ENCODE peak calls at places on chromosomes 13 and 19, in eight cellular contexts. G is progenitor cell of endocrine pancreas, M is GOT3, N is hypothalamus, R is HepG2, S is aorta, Q is NCI-H446 treated with DMSO at 0.1 percent for 48 hours, B is right lobe of liver. D is an unnamed sample.
A peak's percentile ranks its signal among the peaks of the same experiment; 100 is the strongest.

GRCh38 chr19:39974377-39975155 is 3.6 kb downstream of the PSMC4 start:
- DNase-seq in G (no peak), M (no peak), N (no peak), R (no peak), S (no peak), Q (no peak), B (no peak), D (no peak)

GRCh38 chr19:34662919-34663318 is 14.0 kb downstream of the SCGB2B2 start:
- DNase-seq in G (no peak), M (no peak), N (no peak), R (peak; percentile 51), S (no peak), Q (peak; percentile 15), B (no peak), D (no peak)

GRCh38 chr19:10514211-10515145 is 2.8 kb downstream of the S1PR5 start:
- DNase-seq in G (no peak), M (no peak), N (no peak), R (no peak), S (no peak), Q (no peak), B (no peak), D (no peak)

GRCh38 chr19:32719611-32720059 is at the start of gene TDRD12:
- DNase-seq in G (no peak), M (no peak), N (no peak), R (no peak), S (no peak), Q (no peak), B (no peak), D (no peak)

GRCh38 chr13:75170321-75170720 is 311.6 kb downstream of the TBC1D4 start:
- DNase-seq in G (no peak), M (no peak), N (peak; percentile 11), R (no peak), S (no peak), Q (no peak), B (no peak), D (no peak)

GRCh38 chr19:10984166-10984735 is 23.4 kb downstream of the SMARCA4 start:
- DNase-seq in G (no peak), M (no peak), N (no peak), R (no peak), S (no peak), Q (no peak), B (no peak), D (no peak)

GRCh38 chr13:60267498-60268202 is 103.9 kb upstream of the DIAPH3 start:
- DNase-seq in G (no peak), M (no peak), N (no peak), R (no peak), S (no peak), Q (no peak), B (no peak), D (peak; percentile 9)

GRCh38 chr19:54616840-54617560 is 13.3 kb upstream of the LILRB1 start:
- DNase-seq in G (no peak), M (no peak), N (no peak), R (no peak), S (no peak), Q (no peak), B (no peak), D (no peak)

GRCh38 chr13:99250977-99251825 is 7.0 kb downstream of the GPR18 start:
- DNase-seq in G (no peak), M (no peak), N (no peak), R (no peak), S (no peak), Q (no peak), B (no peak), D (no peak)

GRCh38 chr13:33213024-33213795 is 72.3 kb downstream of the STARD13 start:
- DNase-seq in G (no peak), M (no peak), N (no peak), R (peak; percentile 46), S (no peak), Q (peak; percentile 26), B (no peak), D (no peak)

GRCh38 chr13:43346427-43346826 is 323.0 kb downstream of the DNAJC15 start:
- DNase-seq in G (no peak), M (no peak), N (no peak), R (no peak), S (no peak), Q (no peak), B (no peak), D (peak; percentile 45)

GRCh38 chr13:77919351-77920294 is 992 bp upstream of the EDNRB start:
- DNase-seq in G (no peak), M (no peak), N (peak; percentile 46), R (no peak), S (peak; percentile 76), Q (no peak), B (peak; percentile 46), D (peak; percentile 69)

GRCh38 chr19:49465371-49465770 is 8.6 kb upstream of the FLT3LG start:
- DNase-seq in G (no peak), M (no peak), N (no peak), R (no peak), S (no peak), Q (no peak), B (no peak), D (no peak)

GRCh38 chr13:100100115-100100879 is 11.4 kb downstream of the PCCA start:
- DNase-seq in G (no peak), M (no peak), N (peak; percentile 34), R (peak; percentile 71), S (no peak), Q (no peak), B (no peak), D (no peak)

GRCh38 chr13:60139272-60139671 is 24.5 kb downstream of the DIAPH3 start:
- DNase-seq in G (no peak), M (no peak), N (no peak), R (no peak), S (no peak), Q (no peak), B (no peak), D (no peak)

GRCh38 chr13:110444226-110444653 is 117.3 kb downstream of the RAB20 start:
- DNase-seq in G (no peak), M (no peak), N (no peak), R (no peak), S (no peak), Q (no peak), B (no peak), D (peak; percentile 44)

GRCh38 chr13:111472083-111472482 is 151.6 kb downstream of the TEX29 start:
- DNase-seq in G (no peak), M (no peak), N (no peak), R (no peak), S (no peak), Q (no peak), B (no peak), D (no peak)

GRCh38 chr19:18153555-18154134 is 682 bp downstream of the PIK3R2 start:
- DNase-seq in G (no peak), M (no peak), N (peak; percentile 42), R (no peak), S (no peak), Q (no peak), B (no peak), D (no peak)

GRCh38 chr19:13112555-13112954 is 4.0 kb downstream of the TRMT1 start:
- DNase-seq in G (no peak), M (no peak), N (no peak), R (no peak), S (no peak), Q (no peak), B (no peak), D (no peak)

GRCh38 chr13:86601351-86601750 is 802.1 kb upstream of the SLITRK6 start:
- DNase-seq in G (no peak), M (no peak), N (no peak), R (no peak), S (no peak), Q (no peak), B (no peak), D (no peak)

GRCh38 chr19:55484571-55485438 is at the start of gene NAT14:
- DNase-seq in G (peak; percentile 76), M (peak; percentile 21), N (peak; percentile 58), R (peak; percentile 39), S (peak; percentile 89), Q (no peak), B (no peak), D (peak; percentile 71)

GRCh38 chr13:38888309-38888708 is 102.3 kb downstream of the STOML3 start:
- DNase-seq in G (no peak), M (no peak), N (no peak), R (no peak), S (no peak), Q (no peak), B (no peak), D (no peak)

GRCh38 chr13:47005761-47006414 is 109.0 kb upstream of the HTR2A start:
- DNase-seq in G (no peak), M (no peak), N (no peak), R (no peak), S (no peak), Q (no peak), B (no peak), D (no peak)

GRCh38 chr13:74575729-74576125 is 441.5 kb upstream of the KLF12 start:
- DNase-seq in G (peak; percentile 38), M (no peak), N (peak; percentile 75), R (no peak), S (peak; percentile 92), Q (no peak), B (peak; percentile 78), D (peak; percentile 92)

GRCh38 chr13:58369941-58370340 is 738.4 kb downstream of the PCDH17 start:
- DNase-seq in G (no peak), M (no peak), N (no peak), R (no peak), S (no peak), Q (no peak), B (no peak), D (no peak)

GRCh38 chr19:15200575-15201364 is at the start of gene NOTCH3:
- DNase-seq in G (peak; percentile 49), M (no peak), N (no peak), R (no peak), S (peak; percentile 85), Q (no peak), B (no peak), D (peak; percentile 83)

GRCh38 chr19:32890841-32891240 is 21.3 kb upstream of the SLC7A9 start:
- DNase-seq in G (no peak), M (no peak), N (no peak), R (no peak), S (no peak), Q (no peak), B (no peak), D (no peak)

GRCh38 chr19:50269653-50270052 is 59.5 kb downstream of the KCNC3 start:
- DNase-seq in G (no peak), M (no peak), N (no peak), R (no peak), S (no peak), Q (no peak), B (no peak), D (no peak)